ENCODE peak calls at places on chromosomes 4 and X, in six cellular contexts. M is suprapubic skin; X is CD4-positive, CD25-positive, alpha-beta regulatory T cell; J is neural progenitor cell; U is small intestine; H is SK-N-SH. P is an unnamed sample.

GRCh38 chr4:139767168-139767567 is 101.5 kb downstream of the MGST2 start:
- DNase-seq in H (no peak), U (no peak), M (no peak), X (no peak), J (no peak), P (no peak)

GRCh38 chr4:40608628-40609027 is 21.0 kb downstream of the RBM47 start:
- DNase-seq in J (no peak), H (no peak), X (no peak), U (no peak), M (no peak), P (no peak)

GRCh38 chr4:101921370-101921769 is 130.8 kb downstream of the BANK1 start:
- DNase-seq in X (no peak), J (no peak), U (peak; percentile 6), H (no peak), M (no peak), P (no peak)

GRCh38 chrX:134377537-134377936 is 82.4 kb upstream of the HPRT1 start:
- DNase-seq in U (peak; percentile 20), H (peak; percentile 37), M (no peak), X (peak; percentile 25), J (peak; percentile 44), P (no peak)

GRCh38 chrX:20378291-20378920 is 111.7 kb upstream of the RPS6KA3 start:
- DNase-seq in X (no peak), M (no peak), J (no peak), U (peak; percentile 90), H (no peak), P (no peak)

GRCh38 chr4:183823394-183823793 is 81.7 kb upstream of the STOX2 start:
- DNase-seq in J (peak; percentile 31), M (no peak), U (no peak), X (no peak), H (no peak), P (no peak)

GRCh38 chr4:88846232-88846790 is 148.7 kb upstream of the NAP1L5 start:
- DNase-seq in H (no peak), J (no peak), M (no peak), U (peak; percentile 16), X (no peak), P (no peak)

GRCh38 chr4:156362581-156362980 is 408.9 kb upstream of the CTSO start:
- DNase-seq in M (no peak), X (no peak), U (no peak), J (no peak), H (no peak), P (no peak)

GRCh38 chr4:5198586-5198985 is 147.3 kb downstream of the STK32B start:
- DNase-seq in H (no peak), M (no peak), J (peak; percentile 20), X (no peak), U (no peak), P (no peak)

GRCh38 chr4:142516686-142517145 is 329.4 kb downstream of the INPP4B start:
- DNase-seq in X (no peak), U (no peak), H (no peak), J (peak; percentile 5), M (no peak), P (no peak)

GRCh38 chr4:146192060-146192459 is 16.5 kb downstream of the LSM6 start:
- DNase-seq in H (no peak), J (no peak), X (no peak), U (peak; percentile 89), M (no peak), P (no peak)

GRCh38 chr4:23324291-23324690 is 565.6 kb downstream of the PPARGC1A start:
- DNase-seq in J (no peak), H (no peak), X (no peak), U (no peak), M (no peak), P (no peak)

GRCh38 chr4:31360786-31361185 is 640.6 kb downstream of the PCDH7 start:
- DNase-seq in X (no peak), J (no peak), H (no peak), U (no peak), M (no peak), P (no peak)

GRCh38 chrX:64202808-64203320 is 2.6 kb downstream of the AMER1 start:
- DNase-seq in X (no peak), U (no peak), J (no peak), M (no peak), H (no peak), P (no peak)

GRCh38 chr4:182429896-182430295 is 186.7 kb downstream of the TENM3 start:
- DNase-seq in U (no peak), M (no peak), J (no peak), X (no peak), H (no peak), P (no peak)

GRCh38 chrX:55867254-55867653 is 149.7 kb downstream of the RRAGB start:
- DNase-seq in H (no peak), X (peak; percentile 11), M (no peak), U (peak; percentile 3), J (no peak), P (no peak)

GRCh38 chr4:4269856-4270255 is 20.1 kb downstream of the LYAR start:
- DNase-seq in U (no peak), X (peak; percentile 13), J (no peak), H (no peak), M (no peak), P (no peak)

GRCh38 chr4:107520368-107520767 is 199.7 kb downstream of the PAPSS1 start:
- DNase-seq in M (no peak), J (no peak), H (no peak), U (no peak), X (no peak), P (no peak)

GRCh38 chr4:180542445-180543100 is 1700.6 kb upstream of the TENM3 start:
- DNase-seq in U (no peak), H (no peak), M (no peak), J (no peak), X (no peak), P (no peak)

GRCh38 chrX:46381630-46382029 is 163.6 kb downstream of the ZNF674 start:
- DNase-seq in X (no peak), U (no peak), H (no peak), J (peak; percentile 47), M (no peak), P (no peak)

GRCh38 chr4:163484906-163485305 is 9.6 kb upstream of the TMA16 start:
- DNase-seq in X (peak; percentile 53), M (no peak), J (peak; percentile 76), U (peak; percentile 22), H (peak; percentile 63), P (no peak)

GRCh38 chr4:8544282-8544681 is 35.9 kb upstream of the GPR78 start:
- DNase-seq in M (no peak), J (no peak), X (no peak), H (no peak), U (no peak), P (no peak)

GRCh38 chr4:170723171-170723570 is 633.4 kb upstream of the AADAT start:
- DNase-seq in J (no peak), X (no peak), H (no peak), U (no peak), M (no peak), P (no peak)

DNA sequence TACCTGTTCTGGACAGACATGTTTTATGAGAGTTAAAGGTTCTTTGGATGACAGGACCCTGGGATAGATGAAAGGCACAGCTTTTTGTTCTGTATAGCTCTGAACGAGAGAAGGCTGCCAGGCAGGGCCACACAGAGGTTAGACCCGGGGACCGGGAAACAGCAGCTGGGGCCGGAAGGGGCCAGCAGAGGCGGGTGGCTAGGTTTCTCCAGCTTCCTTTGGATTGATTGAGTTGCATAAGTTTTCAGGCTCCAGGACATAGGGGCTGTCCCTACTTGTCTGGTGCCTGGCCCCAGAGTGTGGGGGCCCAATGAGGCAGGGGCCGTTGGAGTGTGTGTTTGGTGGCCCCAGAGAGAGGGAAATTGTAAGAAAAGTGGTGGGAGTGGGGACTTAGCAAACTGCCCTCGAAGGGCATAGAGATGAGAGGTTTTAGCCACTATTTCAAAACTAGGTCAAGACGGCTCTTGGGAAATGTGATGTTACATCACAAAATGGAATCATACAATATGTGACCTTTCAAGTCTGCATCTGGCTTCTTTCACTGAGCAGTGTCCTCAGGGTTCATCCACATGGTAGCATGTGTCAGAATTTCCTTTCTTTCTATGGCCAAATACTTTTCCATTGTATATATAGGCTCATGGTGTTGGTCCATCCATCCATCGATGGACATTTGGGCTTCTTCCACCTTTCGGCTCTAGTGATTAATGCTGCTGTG is 3.7 kb downstream of the ZFP92 start:
- DNase-seq in M (no peak), H (no peak), J (no peak), U (no peak), X (no peak), P (no peak)
- H3K9me3 ChIP-seq in M (no peaks in the 10 kb centered on the region), H (no peaks in the 10 kb centered on the region), J (no peaks in the 10 kb centered on the region), U (no peaks in the 10 kb centered on the region), X (no peaks in the 10 kb centered on the region), P (no peaks in the 10 kb centered on the region)

GRCh38 chr4:175986-176385 is 51.7 kb downstream of the ZNF718 start:
- DNase-seq in X (no peak), J (no peak), H (no peak), U (no peak), M (no peak), P (no peak)

GRCh38 chr4:173666-174314 is 49.5 kb downstream of the ZNF718 start:
- DNase-seq in J (no peak), H (no peak), U (no peak), X (no peak), M (no peak), P (no peak)

DNA sequence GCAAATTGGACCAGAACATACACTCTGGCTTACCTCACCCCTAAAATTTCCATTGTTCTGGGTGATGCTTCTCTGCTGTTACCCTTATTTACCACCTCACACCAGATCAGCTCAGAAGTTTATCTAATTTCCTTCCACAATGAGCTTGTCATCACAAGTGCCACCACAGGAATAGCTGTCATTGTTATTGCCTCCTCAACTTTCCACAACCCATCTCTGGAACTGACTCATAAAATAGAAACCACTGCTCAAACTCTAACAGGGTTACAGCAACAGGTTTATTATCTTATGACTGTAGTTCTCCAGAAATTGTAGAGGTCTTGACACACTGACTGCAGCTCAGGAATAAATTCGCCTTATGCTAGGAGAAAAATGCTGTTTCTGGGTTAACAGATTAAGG is 52.7 kb downstream of the ZNF718 start:
- DNase-seq in J (no peak), X (no peak), M (no peak), H (no peak), U (no peak), P (no peak)
- H3K9me3 ChIP-seq in J (peaks cover 50% of the 10 kb centered on the region), X (peaks cover 97% of the 10 kb centered on the region), M (peaks cover 54% of the 10 kb centered on the region), H (peaks cover 3% of the 10 kb centered on the region), U (peaks cover 2% of the 10 kb centered on the region), P (peaks cover 39% of the 10 kb centered on the region)

GRCh38 chr4:33193109-33193508 is 2472.9 kb downstream of the PCDH7 start:
- DNase-seq in H (no peak), X (no peak), U (no peak), M (no peak), J (no peak), P (no peak)
- H3K9me3 ChIP-seq in H (no peaks in the 10 kb centered on the region), X (peaks cover 5% of the 10 kb centered on the region), U (peaks cover 5% of the 10 kb centered on the region), M (no peaks in the 10 kb centered on the region), J (no peaks in the 10 kb centered on the region), P (peaks cover 2% of the 10 kb centered on the region)

GRCh38 chr4:2304877-2305561 is 43.1 kb upstream of the MXD4 start:
- DNase-seq in J (no peak), H (no peak), U (no peak), M (peak; percentile 75), X (no peak), P (no peak)

GRCh38 chr4:2303121-2303685 is 41.3 kb upstream of the MXD4 start:
- DNase-seq in J (no peak), H (no peak), M (peak; percentile 68), X (no peak), U (no peak), P (no peak)

GRCh38 chr4:2303686-2304320 is 41.9 kb upstream of the MXD4 start:
- DNase-seq in J (no peak), H (no peak), U (peak; percentile 48), X (no peak), M (peak; percentile 74), P (no peak)

GRCh38 chr4:2305766-2306501 is 44.0 kb upstream of the MXD4 start:
- DNase-seq in M (peak; percentile 35), X (no peak), U (peak; percentile 55), H (no peak), J (no peak), P (no peak)

GRCh38 chr4:2304321-2304876 is 42.5 kb upstream of the MXD4 start:
- DNase-seq in J (no peak), H (no peak), X (no peak), M (peak; percentile 29), U (no peak), P (no peak)
- H3K9me3 ChIP-seq in J (peaks cover 3% of the 10 kb centered on the region), H (no peaks in the 10 kb centered on the region), X (no peaks in the 10 kb centered on the region), M (no peaks in the 10 kb centered on the region), U (no peaks in the 10 kb centered on the region), P (no peaks in the 10 kb centered on the region)

P was measured in T-helper 17 cell.